ENCODE peak calls at places on chromosomes 11 and 22, in five cellular contexts. L, S, I, J and X are unnamed samples.

GRCh38 chr11:45411221-45411946 is 125.2 kb upstream of the SYT13 start:
- DNase-seq in I (no peak), L (no peak), S (peak; percentile 25), J (no peak), X (no peak)

GRCh38 chr11:47189100-47189834 is 3.0 kb upstream of the PACSIN3 start:
- DNase-seq in I (no peak), J (peak; percentile 39), L (no peak), S (peak; percentile 86), X (peak; percentile 55)

GRCh38 chr11:76773921-76774361 is 9.2 kb upstream of the TSKU start:
- DNase-seq in L (no peak), S (no peak), I (no peak), J (no peak), X (no peak)

GRCh38 chr11:64358907-64359711 is at the start of gene RPS6KA4:
- DNase-seq in S (peak; percentile 58), I (peak; percentile 41), J (no peak), L (peak; percentile 48), X (no peak)

GRCh38 chr11:33475999-33476398 is 218.8 kb downstream of the HIPK3 start:
- DNase-seq in J (no peak), S (peak; percentile 57), I (no peak), L (no peak), X (peak; percentile 13)

GRCh38 chr11:63882555-63883242 is 34.3 kb downstream of the RCOR2 start:
- DNase-seq in I (no peak), J (no peak), S (no peak), L (no peak), X (no peak)

GRCh38 chr11:110763249-110764011 is 51.2 kb upstream of the ARHGAP20 start:
- DNase-seq in L (no peak), S (peak; percentile 80), J (no peak), I (no peak), X (peak; percentile 59)

GRCh38 chr11:101914349-101914736 is 467 bp upstream of the CEP126 start:
- DNase-seq in S (peak; percentile 49), I (no peak), L (no peak), J (no peak), X (peak; percentile 10)

GRCh38 chr11:124863137-124863825 is 2.0 kb upstream of the ROBO3 start:
- DNase-seq in S (peak; percentile 35), L (no peak), J (no peak), I (no peak), X (no peak)

GRCh38 chr11:107025673-107026072 is 7.4 kb upstream of the GUCY1A2 start:
- DNase-seq in J (no peak), I (no peak), L (no peak), S (no peak), X (no peak)

GRCh38 chr22:47200273-47201051 is 438.0 kb downstream of the TBC1D22A start:
- DNase-seq in I (no peak), S (no peak), L (no peak), J (no peak), X (no peak)

GRCh38 chr22:24323695-24324094 is 53.1 kb downstream of the SPECC1L start:
- DNase-seq in L (no peak), S (no peak), J (no peak), I (no peak), X (no peak)

GRCh38 chr22:46162285-46162684 is 12.0 kb downstream of the PPARA start:
- DNase-seq in I (no peak), J (no peak), L (no peak), S (no peak), X (no peak)

GRCh38 chr11:31641477-31642062 is 132.0 kb downstream of the ELP4 start:
- DNase-seq in I (no peak), S (peak; percentile 36), L (no peak), J (no peak), X (no peak)

GRCh38 chr11:113189909-113190667 is 124.3 kb upstream of the TTC12 start:
- DNase-seq in J (no peak), I (no peak), S (no peak), L (no peak), X (no peak)

GRCh38 chr22:46444390-46444854 is 93.0 kb downstream of the CELSR1 start:
- DNase-seq in S (no peak), I (no peak), L (no peak), J (no peak), X (no peak)

GRCh38 chr11:32829680-32830412 is at the start of gene PRRG4:
- DNase-seq in J (no peak), I (peak; percentile 2), S (peak; percentile 16), L (no peak), X (no peak)

GRCh38 chr11:72009156-72009555 is 10.4 kb downstream of the IL18BP start:
- DNase-seq in L (no peak), I (no peak), S (no peak), J (no peak), X (no peak)

GRCh38 chr11:36565033-36565610 is 2.7 kb upstream of the RAG1 start:
- DNase-seq in L (no peak), I (no peak), S (no peak), J (no peak), X (no peak)

GRCh38 chr11:47467372-47467771 is 18.4 kb upstream of the RAPSN start:
- DNase-seq in L (no peak), S (no peak), I (no peak), J (no peak), X (no peak)

GRCh38 chr11:19868281-19868821 is 155.7 kb downstream of the NAV2 start:
- DNase-seq in S (peak; percentile 65), L (no peak), J (no peak), I (no peak), X (peak; percentile 21)

GRCh38 chr11:831951-832528 is 712 bp upstream of the CD151 start:
- DNase-seq in J (no peak), L (no peak), S (no peak), I (no peak), X (no peak)

GRCh38 chr22:17491090-17491489 is 72.2 kb upstream of the SLC25A18 start:
- DNase-seq in I (no peak), L (no peak), S (no peak), J (no peak), X (no peak)

GRCh38 chr22:17489101-17489500 is 74.2 kb upstream of the SLC25A18 start:
- DNase-seq in L (no peak), J (no peak), S (no peak), I (no peak), X (no peak)

GRCh38 chr22:17496843-17497242 is 66.5 kb upstream of the SLC25A18 start:
- DNase-seq in S (no peak), I (no peak), J (no peak), L (no peak), X (no peak)

GRCh38 chr22:17493384-17493981 is 69.8 kb upstream of the SLC25A18 start:
- DNase-seq in I (no peak), J (no peak), L (no peak), S (no peak), X (no peak)

DNA sequence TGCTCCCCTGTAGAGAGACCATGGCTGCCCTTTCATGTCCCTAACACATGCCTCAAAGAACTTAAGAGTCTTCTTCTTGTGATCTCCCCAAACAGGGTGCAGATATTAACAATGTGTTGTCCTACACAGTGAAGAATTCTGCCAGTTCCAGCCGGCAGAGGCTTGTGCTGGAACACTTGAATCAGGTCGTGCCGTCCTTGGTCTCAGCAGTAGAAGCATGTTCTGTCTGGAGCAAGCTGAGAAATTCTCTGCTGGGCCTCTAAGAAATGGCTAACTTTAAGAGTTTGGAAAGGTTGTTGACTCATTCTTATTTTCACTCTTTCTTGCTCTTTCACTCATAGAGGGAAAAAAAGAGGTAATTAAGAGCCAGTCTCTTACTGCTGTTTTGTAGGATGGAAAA is 71.1 kb upstream of the SLC25A18 start:
- DNase-seq in J (no peak), L (no peak), I (no peak), S (no peak), X (no peak)
- H3K27me3 ChIP-seq in J (no peaks in the 10 kb centered on the region), L (no peaks in the 10 kb centered on the region), I (no peaks in the 10 kb centered on the region), S (no peaks in the 10 kb centered on the region), X (peaks cover 3% of the 10 kb centered on the region)

GRCh38 chr11:119617343-119617713 is 111.7 kb downstream of the NECTIN1 start:
- DNase-seq in S (no peak), I (no peak), L (no peak), J (no peak), X (no peak)
- H3K27ac ChIP-seq in S (no peak overlapping the region), I (no peak overlapping the region), L (no peak overlapping the region), J (no peak overlapping the region), X (no peak overlapping the region)

DNA sequence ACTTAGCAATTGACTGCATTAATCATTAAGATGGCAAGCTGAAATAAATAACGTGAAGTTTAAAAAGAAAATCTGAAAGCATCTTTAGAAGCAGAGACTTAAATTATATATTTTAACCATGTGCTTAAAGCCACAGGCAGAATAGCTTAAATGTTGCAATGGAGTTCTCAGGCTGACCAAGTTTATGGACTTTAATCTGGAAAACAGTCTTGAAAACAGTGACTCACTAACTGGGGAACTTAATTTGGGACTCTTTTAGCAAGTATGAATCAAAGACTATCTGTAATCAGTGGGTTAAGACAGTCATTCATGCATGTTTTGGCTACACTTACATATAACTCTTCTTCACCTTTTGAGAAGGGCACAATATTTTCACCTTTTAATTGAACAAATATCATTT is 12.6 kb upstream of the GLYATL1 start:
- DNase-seq in J (no peak), I (no peak), S (peak; percentile 79), L (no peak), X (peak; percentile 15)
- H3K4me3 ChIP-seq in J (no peak overlapping the region), I (no peak overlapping the region), S (no peak overlapping the region), L (no peak overlapping the region), X (no peak overlapping the region)

GRCh38 chr22:49642331-49642730 is 185.3 kb downstream of the BRD1 start:
- DNase-seq in I (no peak), J (no peak), L (no peak), S (no peak), X (no peak)

GRCh38 chr22:49640366-49641095 is 187.1 kb downstream of the BRD1 start:
- DNase-seq in I (no peak), J (no peak), L (no peak), S (no peak), X (no peak)

GRCh38 chr22:49642741-49643140 is 184.9 kb downstream of the BRD1 start:
- DNase-seq in S (no peak), J (no peak), L (no peak), I (no peak), X (no peak)

GRCh38 chr22:49643466-49643865 is 184.2 kb downstream of the BRD1 start:
- DNase-seq in I (no peak), L (no peak), S (no peak), J (no peak), X (no peak)

GRCh38 chr22:49641770-49642313 is 185.8 kb downstream of the BRD1 start:
- DNase-seq in S (no peak), J (no peak), I (no peak), L (no peak), X (no peak)
- H3K27me3 ChIP-seq in S (no peaks in the 10 kb centered on the region), J (no peaks in the 10 kb centered on the region), I (no peaks in the 10 kb centered on the region), L (no peaks in the 10 kb centered on the region), X (no peaks in the 10 kb centered on the region)